ENCODE peak calls at places on chromosomes 2 and 18, in five cellular contexts. One of them, this sample, is unnamed.

GRCh38 chr2:235183789-235184188 is 232.0 kb downstream of the SH3BP4 start:
- DNase-seq in AG04450: no peak
- DNase-seq in SJSA1: no peak
- DNase-seq in psoas muscle: no peak
- DNase-seq in dorsolateral prefrontal cortex: no peak
- DNase-seq in this sample: no peak

GRCh38 chr2:67991456-67991855 is 71.3 kb downstream of the C1D start:
- DNase-seq in dorsolateral prefrontal cortex: no peak
- DNase-seq in SJSA1: no peak
- DNase-seq in psoas muscle: no peak
- DNase-seq in AG04450: no peak
- DNase-seq in this sample: no peak

GRCh38 chr2:173077506-173078177 is 2.0 kb downstream of the MAP3K20 start:
- DNase-seq in dorsolateral prefrontal cortex: no peak
- DNase-seq in AG04450: no peak
- DNase-seq in SJSA1: no peak
- DNase-seq in psoas muscle: no peak
- DNase-seq in this sample: no peak

GRCh38 chr2:23588788-23589187 is 203.8 kb downstream of the KLHL29 start:
- DNase-seq in SJSA1: no peak
- DNase-seq in dorsolateral prefrontal cortex: no peak
- DNase-seq in AG04450: no peak
- DNase-seq in psoas muscle: no peak
- DNase-seq in this sample: no peak

GRCh38 chr2:20514596-20515269 is 67.9 kb downstream of the RHOB start:
- DNase-seq in psoas muscle: peak
- DNase-seq in SJSA1: peak
- DNase-seq in AG04450: peak
- DNase-seq in dorsolateral prefrontal cortex: no peak
- DNase-seq in this sample: peak

GRCh38 chr2:182456784-182457183 is 29.9 kb upstream of the PDE1A start:
- DNase-seq in dorsolateral prefrontal cortex: no peak
- DNase-seq in AG04450: peak
- DNase-seq in psoas muscle: no peak
- DNase-seq in SJSA1: no peak
- DNase-seq in this sample: no peak

GRCh38 chr18:50159654-50160046 is 35.3 kb downstream of the MYO5B start:
- DNase-seq in dorsolateral prefrontal cortex: no peak
- DNase-seq in psoas muscle: no peak
- DNase-seq in AG04450: no peak
- DNase-seq in SJSA1: no peak
- DNase-seq in this sample: no peak

GRCh38 chr2:86440631-86441391 is at the start of gene KDM3A:
- DNase-seq in dorsolateral prefrontal cortex: peak
- DNase-seq in psoas muscle: peak
- DNase-seq in AG04450: peak
- DNase-seq in SJSA1: peak
- DNase-seq in this sample: peak

GRCh38 chr18:50817898-50818250 is 1.9 kb downstream of the MRO start:
- DNase-seq in psoas muscle: no peak
- DNase-seq in dorsolateral prefrontal cortex: no peak
- DNase-seq in AG04450: peak
- DNase-seq in SJSA1: no peak
- DNase-seq in this sample: no peak

GRCh38 chr2:231482806-231483391 is 18.6 kb upstream of the NCL start:
- DNase-seq in dorsolateral prefrontal cortex: peak
- DNase-seq in SJSA1: peak
- DNase-seq in AG04450: no peak
- DNase-seq in psoas muscle: peak
- DNase-seq in this sample: peak

GRCh38 chr2:158482594-158482993 is 25.8 kb downstream of the PKP4 start:
- DNase-seq in dorsolateral prefrontal cortex: no peak
- DNase-seq in SJSA1: no peak
- DNase-seq in AG04450: no peak
- DNase-seq in psoas muscle: no peak
- DNase-seq in this sample: no peak

GRCh38 chr2:20674974-20675679 is 8.2 kb downstream of the GDF7 start:
- DNase-seq in dorsolateral prefrontal cortex: no peak
- DNase-seq in AG04450: peak
- DNase-seq in SJSA1: no peak
- DNase-seq in psoas muscle: peak
- DNase-seq in this sample: peak

GRCh38 chr18:12989397-12990127 is 1.6 kb upstream of the CEP192 start:
- DNase-seq in AG04450: no peak
- DNase-seq in SJSA1: no peak
- DNase-seq in dorsolateral prefrontal cortex: no peak
- DNase-seq in psoas muscle: peak
- DNase-seq in this sample: no peak

GRCh38 chr2:106555053-106555452 is 67.9 kb downstream of the CD8B2 start:
- DNase-seq in SJSA1: no peak
- DNase-seq in dorsolateral prefrontal cortex: no peak
- DNase-seq in psoas muscle: no peak
- DNase-seq in AG04450: no peak
- DNase-seq in this sample: no peak

GRCh38 chr2:179338681-179339080 is 74.0 kb upstream of the SESTD1 start:
- DNase-seq in AG04450: no peak
- DNase-seq in SJSA1: no peak
- DNase-seq in psoas muscle: no peak
- DNase-seq in dorsolateral prefrontal cortex: no peak
- DNase-seq in this sample: no peak

GRCh38 chr2:185891804-185892411 is 153.3 kb downstream of the FSIP2 start:
- DNase-seq in dorsolateral prefrontal cortex: no peak
- DNase-seq in AG04450: no peak
- DNase-seq in psoas muscle: no peak
- DNase-seq in SJSA1: no peak
- DNase-seq in this sample: no peak

GRCh38 chr2:119531292-119531691 is 7.0 kb upstream of the SCTR start:
- DNase-seq in SJSA1: no peak
- DNase-seq in psoas muscle: no peak
- DNase-seq in dorsolateral prefrontal cortex: no peak
- DNase-seq in AG04450: no peak
- DNase-seq in this sample: no peak

GRCh38 chr2:138470941-138471340 is 30.6 kb upstream of the SPOPL start:
- DNase-seq in AG04450: no peak
- DNase-seq in psoas muscle: no peak
- DNase-seq in dorsolateral prefrontal cortex: peak
- DNase-seq in SJSA1: no peak
- DNase-seq in this sample: no peak

GRCh38 chr2:36446258-36446657 is 90.7 kb downstream of the CRIM1 start:
- DNase-seq in AG04450: no peak
- DNase-seq in psoas muscle: no peak
- DNase-seq in dorsolateral prefrontal cortex: no peak
- DNase-seq in SJSA1: no peak
- DNase-seq in this sample: no peak

GRCh38 chr18:73461780-73462059 is 593.9 kb upstream of the NETO1 start:
- DNase-seq in AG04450: no peak
- DNase-seq in SJSA1: no peak
- DNase-seq in dorsolateral prefrontal cortex: no peak
- DNase-seq in psoas muscle: no peak
- DNase-seq in this sample: no peak

GRCh38 chr2:212327171-212327809 is 211.3 kb downstream of the ERBB4 start:
- DNase-seq in AG04450: no peak
- DNase-seq in dorsolateral prefrontal cortex: no peak
- DNase-seq in SJSA1: no peak
- DNase-seq in psoas muscle: no peak
- DNase-seq in this sample: no peak

GRCh38 chr2:39144411-39144810 is 23.6 kb upstream of the SOS1 start:
- DNase-seq in psoas muscle: no peak
- DNase-seq in dorsolateral prefrontal cortex: no peak
- DNase-seq in SJSA1: no peak
- DNase-seq in AG04450: no peak
- DNase-seq in this sample: no peak

GRCh38 chr18:27712066-27712465 is 464.9 kb downstream of the CDH2 start:
- DNase-seq in psoas muscle: no peak
- DNase-seq in SJSA1: no peak
- DNase-seq in AG04450: no peak
- DNase-seq in dorsolateral prefrontal cortex: no peak
- DNase-seq in this sample: peak

GRCh38 chr2:16821696-16822095 is 156.1 kb upstream of the CYRIA start:
- DNase-seq in psoas muscle: no peak
- DNase-seq in SJSA1: no peak
- DNase-seq in dorsolateral prefrontal cortex: no peak
- DNase-seq in AG04450: no peak
- DNase-seq in this sample: no peak

GRCh38 chr2:40127890-40128548 is 323.9 kb downstream of the SLC8A1 start:
- DNase-seq in dorsolateral prefrontal cortex: no peak
- DNase-seq in psoas muscle: no peak
- DNase-seq in AG04450: peak
- DNase-seq in SJSA1: peak
- DNase-seq in this sample: no peak

GRCh38 chr2:69995511-69995910 is 34.1 kb upstream of the ASPRV1 start:
- DNase-seq in dorsolateral prefrontal cortex: no peak
- DNase-seq in psoas muscle: no peak
- DNase-seq in AG04450: no peak
- DNase-seq in SJSA1: no peak
- DNase-seq in this sample: no peak

GRCh38 chr2:64133354-64133753 is 10.9 kb downstream of the PELI1 start:
- DNase-seq in psoas muscle: no peak
- DNase-seq in AG04450: no peak
- DNase-seq in SJSA1: no peak
- DNase-seq in dorsolateral prefrontal cortex: no peak
- DNase-seq in this sample: no peak
- H3K27ac ChIP-seq in psoas muscle: no peak
- H3K27ac ChIP-seq in AG04450: no peak
- H3K27ac ChIP-seq in SJSA1: no peak
- H3K27ac ChIP-seq in dorsolateral prefrontal cortex: no peak
- H3K27ac ChIP-seq in this sample: no peak

GRCh38 chr2:170360546-170361358 is 182.8 kb downstream of the MYO3B start:
- DNase-seq in SJSA1: no peak
- DNase-seq in dorsolateral prefrontal cortex: no peak
- DNase-seq in AG04450: no peak
- DNase-seq in psoas muscle: no peak
- DNase-seq in this sample: no peak

GRCh38 chr2:170362895-170363582 is 185.1 kb downstream of the MYO3B start:
- DNase-seq in dorsolateral prefrontal cortex: no peak
- DNase-seq in SJSA1: no peak
- DNase-seq in psoas muscle: no peak
- DNase-seq in AG04450: no peak
- DNase-seq in this sample: no peak

GRCh38 chr2:170361359-170361936 is 183.5 kb downstream of the MYO3B start:
- DNase-seq in AG04450: no peak
- DNase-seq in SJSA1: peak
- DNase-seq in psoas muscle: no peak
- DNase-seq in dorsolateral prefrontal cortex: peak
- DNase-seq in this sample: peak

GRCh38 chr2:170365003-170365402 is 187.1 kb downstream of the MYO3B start:
- DNase-seq in dorsolateral prefrontal cortex: no peak
- DNase-seq in SJSA1: no peak
- DNase-seq in psoas muscle: no peak
- DNase-seq in AG04450: no peak
- DNase-seq in this sample: no peak

DNA sequence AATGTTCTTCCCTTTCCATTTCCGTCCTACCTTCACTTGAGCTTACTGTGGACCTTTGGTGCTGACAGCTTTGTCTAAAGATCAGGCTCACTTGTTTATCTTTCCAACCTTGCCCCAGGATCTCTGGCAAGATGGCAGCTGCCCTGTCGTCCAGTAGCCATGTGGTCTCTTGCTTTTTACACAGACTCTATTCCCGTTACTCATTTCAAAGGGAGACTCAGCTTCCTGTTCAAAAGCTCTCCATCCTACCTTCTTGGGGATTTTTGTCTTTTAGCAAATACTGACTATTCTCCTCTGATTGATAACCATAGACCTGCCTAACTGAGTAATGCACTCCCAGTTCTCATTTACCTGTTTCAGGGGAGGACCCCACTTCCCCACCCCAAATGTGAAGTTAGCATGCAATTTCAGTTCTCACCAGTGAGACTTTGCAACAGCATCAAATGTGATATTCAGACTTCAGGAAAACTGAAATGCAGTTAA is 184.4 kb downstream of the MYO3B start:
- DNase-seq in psoas muscle: no peak
- DNase-seq in AG04450: no peak
- DNase-seq in SJSA1: no peak
- DNase-seq in dorsolateral prefrontal cortex: no peak
- DNase-seq in this sample: no peak
- H3K27ac ChIP-seq in psoas muscle: no peak
- H3K27ac ChIP-seq in AG04450: no peak
- H3K27ac ChIP-seq in SJSA1: no peak
- H3K27ac ChIP-seq in dorsolateral prefrontal cortex: no peak
- H3K27ac ChIP-seq in this sample: no peak

DNA sequence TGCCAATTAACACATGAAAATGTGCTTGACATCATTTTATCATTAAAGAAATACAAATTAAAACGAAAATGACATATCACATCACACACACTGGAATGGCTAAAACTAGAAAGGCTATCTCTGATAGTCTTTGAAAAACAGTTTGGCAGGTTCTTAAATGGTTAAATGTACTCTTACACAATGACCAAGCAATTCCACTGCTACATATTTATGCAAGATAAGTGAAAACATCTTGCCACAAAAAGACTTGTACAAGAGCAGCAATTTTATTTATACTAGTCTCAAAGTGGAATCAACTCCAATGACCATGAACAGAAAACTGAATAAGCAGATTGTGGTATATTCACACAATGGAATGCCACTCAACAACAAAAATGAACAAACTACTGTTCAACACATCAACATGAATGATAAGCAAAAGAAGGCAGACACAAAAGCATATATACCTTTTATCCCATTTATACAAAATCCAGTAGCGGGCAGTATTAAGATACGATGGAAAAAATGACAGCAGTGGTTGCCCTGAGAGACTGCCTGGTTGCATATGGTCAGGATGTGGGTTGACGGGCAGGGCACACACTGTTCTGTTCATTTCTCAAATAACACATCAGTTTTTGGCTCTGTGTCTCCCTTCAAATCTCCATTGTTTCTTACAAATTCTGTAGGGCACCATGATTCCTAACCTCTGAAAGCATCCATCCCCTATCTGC is 25.3 kb downstream of the SP100 start:
- DNase-seq in psoas muscle: peak
- DNase-seq in AG04450: no peak
- DNase-seq in dorsolateral prefrontal cortex: no peak
- DNase-seq in SJSA1: no peak
- DNase-seq in this sample: peak
- H3K27ac ChIP-seq in psoas muscle: no peak
- H3K27ac ChIP-seq in AG04450: no peak
- H3K27ac ChIP-seq in dorsolateral prefrontal cortex: no peak
- H3K27ac ChIP-seq in SJSA1: peak
- H3K27ac ChIP-seq in this sample: no peak

DNA sequence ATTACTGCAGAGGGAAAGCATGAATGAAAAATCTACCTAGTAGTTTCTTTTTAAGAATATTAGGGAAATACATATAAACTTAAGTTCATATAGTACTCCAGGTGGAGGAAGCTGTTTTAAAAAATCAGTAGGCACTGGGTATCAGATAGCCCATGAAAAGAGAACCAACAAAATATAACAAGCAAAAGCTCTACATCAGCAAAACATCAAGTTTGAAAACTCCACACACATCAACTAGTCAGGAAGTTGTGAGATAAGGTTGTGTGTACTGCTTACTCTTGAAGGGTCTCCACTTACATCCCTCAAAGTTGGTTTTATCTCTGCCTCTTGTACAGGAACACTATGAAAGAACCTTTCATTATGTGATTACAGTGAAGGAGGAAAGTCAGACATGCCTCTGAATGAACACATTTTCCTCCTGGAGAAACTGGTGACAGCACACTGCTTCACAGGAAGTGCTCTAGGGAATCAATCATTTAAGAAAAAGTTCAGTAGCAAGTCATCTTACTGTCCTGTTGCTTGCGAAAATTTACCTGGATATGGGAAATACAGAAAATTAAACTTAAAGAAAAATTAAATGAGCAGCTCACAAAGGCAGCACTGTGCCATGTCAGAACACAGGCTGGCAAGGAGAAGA is 57.7 kb downstream of the THADA start:
- DNase-seq in psoas muscle: no peak
- DNase-seq in dorsolateral prefrontal cortex: no peak
- DNase-seq in AG04450: no peak
- DNase-seq in SJSA1: no peak
- DNase-seq in this sample: no peak
- H3K27ac ChIP-seq in psoas muscle: no peak
- H3K27ac ChIP-seq in dorsolateral prefrontal cortex: no peak
- H3K27ac ChIP-seq in AG04450: no peak
- H3K27ac ChIP-seq in SJSA1: no peak
- H3K27ac ChIP-seq in this sample: no peak

This sample was measured in right cardiac atrium.